ENCODE peak calls at places on chromosomes 6 and 20, in five cellular contexts. Z, M, H, A and E are unnamed samples.
A peak's percentile ranks its signal among the peaks of the same experiment; 100 is the strongest.

GRCh38 chr6:85484941-85485340 is 35.1 kb downstream of the NT5E start:
- DNase-seq in Z (no peak), M (no peak), H (no peak), A (no peak), E (no peak)

GRCh38 chr6:1311400-1312192 is at the start of gene FOXQ1:
- DNase-seq in Z (no peak), M (no peak), H (no peak), A (no peak), E (peak; percentile 42)

GRCh38 chr20:63312690-63313348 is 19.8 kb downstream of the COL20A1 start:
- DNase-seq in Z (no peak), M (no peak), H (no peak), A (no peak), E (no peak)

GRCh38 chr6:40706222-40706621 is 119.1 kb upstream of the LRFN2 start:
- DNase-seq in Z (no peak), M (no peak), H (no peak), A (no peak), E (no peak)

GRCh38 chr6:25122622-25123237 is 156.4 kb upstream of the CARMIL1 start:
- DNase-seq in Z (no peak), M (no peak), H (no peak), A (no peak), E (no peak)

GRCh38 chr6:703562-703961 is 10.6 kb upstream of the EXOC2 start:
- DNase-seq in Z (no peak), M (no peak), H (no peak), A (no peak), E (no peak)

GRCh38 chr6:14917101-14917500 is 328.8 kb upstream of the JARID2 start:
- DNase-seq in Z (no peak), M (no peak), H (peak; percentile 58), A (peak; percentile 20), E (peak; percentile 84)

GRCh38 chr20:52127309-52127708 is 64.3 kb downstream of the ZFP64 start:
- DNase-seq in Z (no peak), M (no peak), H (no peak), A (no peak), E (no peak)

GRCh38 chr20:62824476-62825287 is 7.8 kb downstream of the COL9A3 start:
- DNase-seq in Z (no peak), M (no peak), H (no peak), A (no peak), E (peak; percentile 73)

GRCh38 chr6:140571139-140571538 is 1196.7 kb upstream of the CITED2 start:
- DNase-seq in Z (no peak), M (no peak), H (peak; percentile 83), A (no peak), E (no peak)

GRCh38 chr20:40687384-40688128 is 1.5 kb downstream of the MAFB start:
- DNase-seq in Z (peak; percentile 66), M (no peak), H (peak; percentile 19), A (no peak), E (peak; percentile 41)

GRCh38 chr20:43530321-43531090 is 23.0 kb downstream of the L3MBTL1 start:
- DNase-seq in Z (peak; percentile 51), M (no peak), H (no peak), A (no peak), E (no peak)

GRCh38 chr6:143973097-143973979 is 34.7 kb downstream of the PLAGL1 start:
- DNase-seq in Z (no peak), M (no peak), H (no peak), A (no peak), E (no peak)

GRCh38 chr20:13661070-13661687 is 22.4 kb upstream of the TASP1 start:
- DNase-seq in Z (no peak), M (no peak), H (peak; percentile 61), A (no peak), E (peak; percentile 43)

GRCh38 chr6:27865952-27866369 is 46.2 kb downstream of the OR2B2 start:
- DNase-seq in Z (no peak), M (no peak), H (no peak), A (no peak), E (no peak)

GRCh38 chr20:38343107-38343797 is 3.0 kb upstream of the LBP start:
- DNase-seq in Z (peak; percentile 26), M (no peak), H (no peak), A (no peak), E (no peak)

GRCh38 chr6:151004415-151005024 is 139.0 kb downstream of the MTHFD1L start:
- DNase-seq in Z (no peak), M (peak; percentile 87), H (peak; percentile 96), A (peak; percentile 75), E (peak; percentile 94)

GRCh38 chr6:95548188-95548837 is 29.0 kb upstream of the MANEA start:
- DNase-seq in Z (no peak), M (no peak), H (no peak), A (no peak), E (no peak)

GRCh38 chr20:49729780-49730179 is 16.1 kb upstream of the B4GALT5 start:
- DNase-seq in Z (no peak), M (no peak), H (peak; percentile 79), A (peak; percentile 34), E (peak; percentile 34)

GRCh38 chr20:35611482-35611881 is 4.1 kb upstream of the SPAG4 start:
- DNase-seq in Z (no peak), M (no peak), H (no peak), A (no peak), E (no peak)

GRCh38 chr6:36724514-36725385 is 27.1 kb downstream of the RAB44 start:
- DNase-seq in Z (peak; percentile 81), M (peak; percentile 27), H (peak; percentile 27), A (no peak), E (peak; percentile 78)

GRCh38 chr20:44650777-44651493 is 564 bp downstream of the ADA start:
- DNase-seq in Z (no peak), M (no peak), H (no peak), A (no peak), E (no peak)

GRCh38 chr6:3862038-3862437 is 12.9 kb downstream of the FAM50B start:
- DNase-seq in Z (no peak), M (no peak), H (no peak), A (no peak), E (no peak)

GRCh38 chr20:42041000-42041565 is 422.9 kb upstream of the CHD6 start:
- DNase-seq in Z (no peak), M (no peak), H (no peak), A (no peak), E (no peak)

GRCh38 chr20:12723811-12724210 is 285.0 kb upstream of the SPTLC3 start:
- DNase-seq in Z (no peak), M (no peak), H (no peak), A (no peak), E (no peak)

GRCh38 chr20:41411458-41411857 is 44.8 kb upstream of the EMILIN3 start:
- DNase-seq in Z (no peak), M (no peak), H (peak; percentile 10), A (no peak), E (peak; percentile 62)

GRCh38 chr20:308427-309038 is 11.2 kb downstream of the ZCCHC3 start:
- DNase-seq in Z (no peak), M (no peak), H (no peak), A (no peak), E (no peak)

GRCh38 chr20:59402697-59403096 is 102.3 kb downstream of the EDN3 start:
- DNase-seq in Z (no peak), M (no peak), H (no peak), A (no peak), E (peak; percentile 5)
- H3K4me3 ChIP-seq in Z (no peak overlapping the region), M (no peak overlapping the region), H (no peak overlapping the region), A (no peak overlapping the region), E (no peak overlapping the region)

GRCh38 chr6:30364591-30364990 is 19.6 kb downstream of the RPP21 start:
- DNase-seq in Z (no peak), M (no peak), H (no peak), A (no peak), E (no peak)
- TF ChIP-seq CTCF in Z (no peak), M (peak; percentile 43), H (no peak), A (peak; percentile 7), E (no peak)

DNA sequence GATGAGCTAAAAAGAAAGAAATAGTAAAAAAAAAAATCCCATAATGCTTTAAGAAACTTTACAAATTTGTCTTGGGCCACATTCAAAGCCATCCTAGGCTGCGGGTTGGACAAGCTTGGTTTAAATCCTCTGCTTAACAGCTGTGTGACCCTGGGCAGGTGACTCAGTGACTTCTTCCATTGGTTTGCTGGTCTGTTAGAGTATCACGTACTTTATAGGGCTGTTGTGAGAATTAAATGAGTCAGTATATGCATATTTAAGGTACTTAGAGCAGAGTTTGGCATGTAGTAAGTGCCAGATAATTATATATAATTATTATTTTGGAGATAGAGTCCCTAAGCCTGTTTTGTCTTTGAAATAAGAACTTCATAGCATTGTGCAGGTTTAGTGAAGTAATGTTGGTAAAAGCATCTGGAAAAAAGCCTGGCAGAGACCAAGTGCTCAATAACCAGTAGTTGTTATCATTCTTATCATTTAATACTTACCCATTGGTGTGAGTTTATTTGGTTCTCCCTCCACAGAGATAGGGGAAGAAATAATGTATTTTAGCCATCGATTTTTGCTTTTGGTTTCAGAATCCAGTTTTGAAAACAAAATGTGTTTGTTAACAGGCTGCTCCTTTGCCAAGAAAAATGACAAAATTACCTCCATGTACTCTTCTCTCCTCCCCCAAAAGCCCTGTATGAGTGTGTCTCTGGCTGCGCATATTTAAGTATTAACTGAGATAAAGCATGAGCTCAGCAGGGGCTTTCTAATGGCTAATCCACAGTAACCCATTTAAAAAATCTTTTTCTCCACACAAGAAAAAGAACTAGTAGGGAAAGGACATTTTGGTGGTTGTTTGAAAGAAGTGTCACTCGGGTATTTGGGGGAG is 67.2 kb downstream of the FOXO3 start:
- DNase-seq in Z (no peak), M (no peak), H (peak; percentile 78), A (no peak), E (peak; percentile 48)
- H3K4me3 ChIP-seq in Z (no peak overlapping the region), M (no peak overlapping the region), H (no peak overlapping the region), A (no peak overlapping the region), E (no peak overlapping the region)

DNA sequence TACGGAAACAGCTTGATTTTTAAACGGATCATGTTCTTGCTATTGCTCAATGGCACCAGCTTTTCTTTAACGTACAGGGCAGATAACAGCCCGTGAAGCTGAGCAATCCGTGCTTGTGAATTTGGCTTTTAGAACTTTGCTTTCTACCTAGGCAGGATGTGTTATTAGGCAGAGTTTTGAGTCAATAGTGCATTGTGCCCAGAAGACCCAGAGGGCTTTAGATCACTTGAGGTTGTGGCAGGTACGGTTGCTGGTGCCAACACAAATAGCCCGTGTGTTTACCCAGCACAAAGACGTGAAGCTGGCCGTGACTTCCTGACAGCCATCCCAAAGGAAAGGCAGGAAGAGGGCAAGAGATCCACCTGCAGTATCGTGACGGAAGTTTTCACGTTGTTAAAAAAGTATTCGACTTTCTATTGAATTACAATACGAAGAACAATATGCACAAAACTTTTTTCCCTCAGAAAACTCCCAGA is 117.4 kb upstream of the FRMD1 start:
- DNase-seq in Z (no peak), M (no peak), H (no peak), A (no peak), E (peak; percentile 18)
- TF ChIP-seq CTCF in Z (no peak), M (no peak), H (no peak), A (no peak), E (no peak)